ENCODE peak calls at places on chromosome 2, in nine cellular contexts. One of them, this sample, is unnamed.

GRCh38 chr2:164145093-164145987 is 409.5 kb upstream of the FIGN start:
- DNase-seq in left ventricle myocardium inferior: no peak
- DNase-seq in T follicular helper cell: no peak
- DNase-seq in AG09309: no peak
- DNase-seq in activated T-cell treated with anti-CD3 and anti-CD28 coated beads, Interleukin-2, amount 50 U/mL, for 72 hours: no peak
- DNase-seq in activated naive CD8-positive, alpha-beta T cell treated with anti-CD3 and anti-CD28 coated beads, Interleukin-2, amount 50 U/mL, for 24 hours: no peak
- DNase-seq in T-helper 17 cell: no peak
- DNase-seq in suprapubic skin: no peak
- DNase-seq in hippocampal formation: no peak
- DNase-seq in this sample: peak

GRCh38 chr2:194327196-194327888 is 1329.7 kb upstream of the SLC39A10 start:
- DNase-seq in left ventricle myocardium inferior: no peak
- DNase-seq in T follicular helper cell: no peak
- DNase-seq in AG09309: no peak
- DNase-seq in activated T-cell treated with anti-CD3 and anti-CD28 coated beads, Interleukin-2, amount 50 U/mL, for 72 hours: no peak
- DNase-seq in activated naive CD8-positive, alpha-beta T cell treated with anti-CD3 and anti-CD28 coated beads, Interleukin-2, amount 50 U/mL, for 24 hours: no peak
- DNase-seq in T-helper 17 cell: no peak
- DNase-seq in suprapubic skin: no peak
- DNase-seq in hippocampal formation: no peak
- DNase-seq in this sample: no peak

GRCh38 chr2:16693854-16694253 is 28.2 kb upstream of the CYRIA start:
- DNase-seq in left ventricle myocardium inferior: no peak
- DNase-seq in T follicular helper cell: no peak
- DNase-seq in AG09309: no peak
- DNase-seq in activated T-cell treated with anti-CD3 and anti-CD28 coated beads, Interleukin-2, amount 50 U/mL, for 72 hours: no peak
- DNase-seq in activated naive CD8-positive, alpha-beta T cell treated with anti-CD3 and anti-CD28 coated beads, Interleukin-2, amount 50 U/mL, for 24 hours: no peak
- DNase-seq in T-helper 17 cell: no peak
- DNase-seq in suprapubic skin: no peak
- DNase-seq in hippocampal formation: no peak
- DNase-seq in this sample: no peak

GRCh38 chr2:120503793-120504571 is 158.0 kb downstream of the INHBB start:
- DNase-seq in left ventricle myocardium inferior: peak
- DNase-seq in T follicular helper cell: no peak
- DNase-seq in AG09309: no peak
- DNase-seq in activated T-cell treated with anti-CD3 and anti-CD28 coated beads, Interleukin-2, amount 50 U/mL, for 72 hours: no peak
- DNase-seq in activated naive CD8-positive, alpha-beta T cell treated with anti-CD3 and anti-CD28 coated beads, Interleukin-2, amount 50 U/mL, for 24 hours: no peak
- DNase-seq in T-helper 17 cell: no peak
- DNase-seq in suprapubic skin: no peak
- DNase-seq in hippocampal formation: no peak
- DNase-seq in this sample: no peak

GRCh38 chr2:223075301-223076270 is 23.6 kb downstream of the KCNE4 start:
- DNase-seq in left ventricle myocardium inferior: no peak
- DNase-seq in T follicular helper cell: no peak
- DNase-seq in AG09309: no peak
- DNase-seq in activated T-cell treated with anti-CD3 and anti-CD28 coated beads, Interleukin-2, amount 50 U/mL, for 72 hours: no peak
- DNase-seq in activated naive CD8-positive, alpha-beta T cell treated with anti-CD3 and anti-CD28 coated beads, Interleukin-2, amount 50 U/mL, for 24 hours: no peak
- DNase-seq in T-helper 17 cell: no peak
- DNase-seq in suprapubic skin: no peak
- DNase-seq in hippocampal formation: no peak
- DNase-seq in this sample: peak

GRCh38 chr2:150191349-150191748 is 296.1 kb downstream of the RND3 start:
- DNase-seq in left ventricle myocardium inferior: no peak
- DNase-seq in T follicular helper cell: no peak
- DNase-seq in AG09309: peak
- DNase-seq in activated T-cell treated with anti-CD3 and anti-CD28 coated beads, Interleukin-2, amount 50 U/mL, for 72 hours: no peak
- DNase-seq in activated naive CD8-positive, alpha-beta T cell treated with anti-CD3 and anti-CD28 coated beads, Interleukin-2, amount 50 U/mL, for 24 hours: no peak
- DNase-seq in T-helper 17 cell: no peak
- DNase-seq in suprapubic skin: no peak
- DNase-seq in hippocampal formation: no peak
- DNase-seq in this sample: no peak

GRCh38 chr2:68791914-68792313 is 57.3 kb downstream of the ARHGAP25 start:
- DNase-seq in left ventricle myocardium inferior: no peak
- DNase-seq in T follicular helper cell: no peak
- DNase-seq in AG09309: no peak
- DNase-seq in activated T-cell treated with anti-CD3 and anti-CD28 coated beads, Interleukin-2, amount 50 U/mL, for 72 hours: no peak
- DNase-seq in activated naive CD8-positive, alpha-beta T cell treated with anti-CD3 and anti-CD28 coated beads, Interleukin-2, amount 50 U/mL, for 24 hours: no peak
- DNase-seq in T-helper 17 cell: no peak
- DNase-seq in suprapubic skin: no peak
- DNase-seq in hippocampal formation: no peak
- DNase-seq in this sample: no peak

GRCh38 chr2:62415019-62415431 is 91.0 kb downstream of the TMEM17 start:
- DNase-seq in left ventricle myocardium inferior: no peak
- DNase-seq in T follicular helper cell: no peak
- DNase-seq in AG09309: no peak
- DNase-seq in activated T-cell treated with anti-CD3 and anti-CD28 coated beads, Interleukin-2, amount 50 U/mL, for 72 hours: no peak
- DNase-seq in activated naive CD8-positive, alpha-beta T cell treated with anti-CD3 and anti-CD28 coated beads, Interleukin-2, amount 50 U/mL, for 24 hours: no peak
- DNase-seq in T-helper 17 cell: no peak
- DNase-seq in suprapubic skin: no peak
- DNase-seq in hippocampal formation: peak
- DNase-seq in this sample: no peak

GRCh38 chr2:182818541-182819308 is 47.7 kb downstream of the FRZB start:
- DNase-seq in left ventricle myocardium inferior: no peak
- DNase-seq in T follicular helper cell: no peak
- DNase-seq in AG09309: no peak
- DNase-seq in activated T-cell treated with anti-CD3 and anti-CD28 coated beads, Interleukin-2, amount 50 U/mL, for 72 hours: no peak
- DNase-seq in activated naive CD8-positive, alpha-beta T cell treated with anti-CD3 and anti-CD28 coated beads, Interleukin-2, amount 50 U/mL, for 24 hours: no peak
- DNase-seq in T-helper 17 cell: no peak
- DNase-seq in suprapubic skin: no peak
- DNase-seq in hippocampal formation: no peak
- DNase-seq in this sample: no peak

GRCh38 chr2:62334440-62335058 is 138.6 kb downstream of the B3GNT2 start:
- DNase-seq in left ventricle myocardium inferior: no peak
- DNase-seq in T follicular helper cell: no peak
- DNase-seq in AG09309: no peak
- DNase-seq in activated T-cell treated with anti-CD3 and anti-CD28 coated beads, Interleukin-2, amount 50 U/mL, for 72 hours: no peak
- DNase-seq in activated naive CD8-positive, alpha-beta T cell treated with anti-CD3 and anti-CD28 coated beads, Interleukin-2, amount 50 U/mL, for 24 hours: no peak
- DNase-seq in T-helper 17 cell: no peak
- DNase-seq in suprapubic skin: no peak
- DNase-seq in hippocampal formation: no peak
- DNase-seq in this sample: no peak

GRCh38 chr2:197212344-197213262 is 98.0 kb downstream of the ANKRD44 start:
- DNase-seq in left ventricle myocardium inferior: no peak
- DNase-seq in T follicular helper cell: no peak
- DNase-seq in AG09309: no peak
- DNase-seq in activated T-cell treated with anti-CD3 and anti-CD28 coated beads, Interleukin-2, amount 50 U/mL, for 72 hours: no peak
- DNase-seq in activated naive CD8-positive, alpha-beta T cell treated with anti-CD3 and anti-CD28 coated beads, Interleukin-2, amount 50 U/mL, for 24 hours: no peak
- DNase-seq in T-helper 17 cell: no peak
- DNase-seq in suprapubic skin: no peak
- DNase-seq in hippocampal formation: no peak
- DNase-seq in this sample: no peak

GRCh38 chr2:64988420-64989125 is 626 bp upstream of the SLC1A4 start:
- DNase-seq in left ventricle myocardium inferior: peak
- DNase-seq in T follicular helper cell: peak
- DNase-seq in AG09309: peak
- DNase-seq in activated T-cell treated with anti-CD3 and anti-CD28 coated beads, Interleukin-2, amount 50 U/mL, for 72 hours: peak
- DNase-seq in activated naive CD8-positive, alpha-beta T cell treated with anti-CD3 and anti-CD28 coated beads, Interleukin-2, amount 50 U/mL, for 24 hours: peak
- DNase-seq in T-helper 17 cell: peak
- DNase-seq in suprapubic skin: peak
- DNase-seq in hippocampal formation: peak
- DNase-seq in this sample: peak

GRCh38 chr2:33518929-33519328 is 42.5 kb downstream of the RASGRP3 start:
- DNase-seq in left ventricle myocardium inferior: no peak
- DNase-seq in T follicular helper cell: no peak
- DNase-seq in AG09309: no peak
- DNase-seq in activated T-cell treated with anti-CD3 and anti-CD28 coated beads, Interleukin-2, amount 50 U/mL, for 72 hours: no peak
- DNase-seq in activated naive CD8-positive, alpha-beta T cell treated with anti-CD3 and anti-CD28 coated beads, Interleukin-2, amount 50 U/mL, for 24 hours: no peak
- DNase-seq in T-helper 17 cell: no peak
- DNase-seq in suprapubic skin: no peak
- DNase-seq in hippocampal formation: no peak
- DNase-seq in this sample: peak

GRCh38 chr2:158458617-158458920 is 1.8 kb downstream of the PKP4 start:
- DNase-seq in left ventricle myocardium inferior: no peak
- DNase-seq in T follicular helper cell: no peak
- DNase-seq in AG09309: no peak
- DNase-seq in activated T-cell treated with anti-CD3 and anti-CD28 coated beads, Interleukin-2, amount 50 U/mL, for 72 hours: no peak
- DNase-seq in activated naive CD8-positive, alpha-beta T cell treated with anti-CD3 and anti-CD28 coated beads, Interleukin-2, amount 50 U/mL, for 24 hours: no peak
- DNase-seq in T-helper 17 cell: no peak
- DNase-seq in suprapubic skin: no peak
- DNase-seq in hippocampal formation: no peak
- DNase-seq in this sample: no peak

GRCh38 chr2:146481629-146482028 is 1363.2 kb upstream of the ACVR2A start:
- DNase-seq in left ventricle myocardium inferior: no peak
- DNase-seq in T follicular helper cell: no peak
- DNase-seq in AG09309: no peak
- DNase-seq in activated T-cell treated with anti-CD3 and anti-CD28 coated beads, Interleukin-2, amount 50 U/mL, for 72 hours: no peak
- DNase-seq in activated naive CD8-positive, alpha-beta T cell treated with anti-CD3 and anti-CD28 coated beads, Interleukin-2, amount 50 U/mL, for 24 hours: no peak
- DNase-seq in T-helper 17 cell: no peak
- DNase-seq in suprapubic skin: no peak
- DNase-seq in hippocampal formation: no peak
- DNase-seq in this sample: peak

GRCh38 chr2:202406445-202406967 is 30.4 kb downstream of the BMPR2 start:
- DNase-seq in left ventricle myocardium inferior: no peak
- DNase-seq in T follicular helper cell: no peak
- DNase-seq in AG09309: no peak
- DNase-seq in activated T-cell treated with anti-CD3 and anti-CD28 coated beads, Interleukin-2, amount 50 U/mL, for 72 hours: no peak
- DNase-seq in activated naive CD8-positive, alpha-beta T cell treated with anti-CD3 and anti-CD28 coated beads, Interleukin-2, amount 50 U/mL, for 24 hours: no peak
- DNase-seq in T-helper 17 cell: no peak
- DNase-seq in suprapubic skin: no peak
- DNase-seq in hippocampal formation: no peak
- DNase-seq in this sample: no peak

GRCh38 chr2:197889041-197889440 is 84.6 kb downstream of the PLCL1 start:
- DNase-seq in left ventricle myocardium inferior: no peak
- DNase-seq in T follicular helper cell: no peak
- DNase-seq in AG09309: peak
- DNase-seq in activated T-cell treated with anti-CD3 and anti-CD28 coated beads, Interleukin-2, amount 50 U/mL, for 72 hours: peak
- DNase-seq in activated naive CD8-positive, alpha-beta T cell treated with anti-CD3 and anti-CD28 coated beads, Interleukin-2, amount 50 U/mL, for 24 hours: no peak
- DNase-seq in T-helper 17 cell: no peak
- DNase-seq in suprapubic skin: no peak
- DNase-seq in hippocampal formation: no peak
- DNase-seq in this sample: no peak

GRCh38 chr2:1642066-1642861 is 102.1 kb downstream of the PXDN start:
- DNase-seq in left ventricle myocardium inferior: no peak
- DNase-seq in T follicular helper cell: no peak
- DNase-seq in AG09309: no peak
- DNase-seq in activated T-cell treated with anti-CD3 and anti-CD28 coated beads, Interleukin-2, amount 50 U/mL, for 72 hours: no peak
- DNase-seq in activated naive CD8-positive, alpha-beta T cell treated with anti-CD3 and anti-CD28 coated beads, Interleukin-2, amount 50 U/mL, for 24 hours: no peak
- DNase-seq in T-helper 17 cell: no peak
- DNase-seq in suprapubic skin: no peak
- DNase-seq in hippocampal formation: no peak
- DNase-seq in this sample: no peak

GRCh38 chr2:154370873-154371272 is 327.6 kb upstream of the KCNJ3 start:
- DNase-seq in left ventricle myocardium inferior: no peak
- DNase-seq in T follicular helper cell: no peak
- DNase-seq in AG09309: no peak
- DNase-seq in activated T-cell treated with anti-CD3 and anti-CD28 coated beads, Interleukin-2, amount 50 U/mL, for 72 hours: no peak
- DNase-seq in activated naive CD8-positive, alpha-beta T cell treated with anti-CD3 and anti-CD28 coated beads, Interleukin-2, amount 50 U/mL, for 24 hours: no peak
- DNase-seq in T-helper 17 cell: no peak
- DNase-seq in suprapubic skin: no peak
- DNase-seq in hippocampal formation: no peak
- DNase-seq in this sample: no peak

GRCh38 chr2:237865623-237866041 is 6.2 kb downstream of the RAMP1 start:
- DNase-seq in left ventricle myocardium inferior: no peak
- DNase-seq in T follicular helper cell: no peak
- DNase-seq in AG09309: no peak
- DNase-seq in activated T-cell treated with anti-CD3 and anti-CD28 coated beads, Interleukin-2, amount 50 U/mL, for 72 hours: no peak
- DNase-seq in activated naive CD8-positive, alpha-beta T cell treated with anti-CD3 and anti-CD28 coated beads, Interleukin-2, amount 50 U/mL, for 24 hours: no peak
- DNase-seq in T-helper 17 cell: no peak
- DNase-seq in suprapubic skin: peak
- DNase-seq in hippocampal formation: no peak
- DNase-seq in this sample: no peak

GRCh38 chr2:200728630-200729029 is 83.1 kb upstream of the BZW1 start:
- DNase-seq in left ventricle myocardium inferior: no peak
- DNase-seq in T follicular helper cell: no peak
- DNase-seq in AG09309: no peak
- DNase-seq in activated T-cell treated with anti-CD3 and anti-CD28 coated beads, Interleukin-2, amount 50 U/mL, for 72 hours: no peak
- DNase-seq in activated naive CD8-positive, alpha-beta T cell treated with anti-CD3 and anti-CD28 coated beads, Interleukin-2, amount 50 U/mL, for 24 hours: no peak
- DNase-seq in T-helper 17 cell: no peak
- DNase-seq in suprapubic skin: no peak
- DNase-seq in hippocampal formation: no peak
- DNase-seq in this sample: peak

GRCh38 chr2:20689428-20690264 is 22.7 kb downstream of the GDF7 start:
- DNase-seq in left ventricle myocardium inferior: no peak
- DNase-seq in T follicular helper cell: no peak
- DNase-seq in AG09309: no peak
- DNase-seq in activated T-cell treated with anti-CD3 and anti-CD28 coated beads, Interleukin-2, amount 50 U/mL, for 72 hours: no peak
- DNase-seq in activated naive CD8-positive, alpha-beta T cell treated with anti-CD3 and anti-CD28 coated beads, Interleukin-2, amount 50 U/mL, for 24 hours: no peak
- DNase-seq in T-helper 17 cell: no peak
- DNase-seq in suprapubic skin: no peak
- DNase-seq in hippocampal formation: no peak
- DNase-seq in this sample: no peak

GRCh38 chr2:177262137-177262536 is 2.4 kb downstream of the NFE2L2 start:
- DNase-seq in left ventricle myocardium inferior: no peak
- DNase-seq in T follicular helper cell: no peak
- DNase-seq in AG09309: no peak
- DNase-seq in activated T-cell treated with anti-CD3 and anti-CD28 coated beads, Interleukin-2, amount 50 U/mL, for 72 hours: no peak
- DNase-seq in activated naive CD8-positive, alpha-beta T cell treated with anti-CD3 and anti-CD28 coated beads, Interleukin-2, amount 50 U/mL, for 24 hours: no peak
- DNase-seq in T-helper 17 cell: no peak
- DNase-seq in suprapubic skin: no peak
- DNase-seq in hippocampal formation: no peak
- DNase-seq in this sample: no peak

GRCh38 chr2:57209799-57210198 is 836.8 kb upstream of the VRK2 start:
- DNase-seq in left ventricle myocardium inferior: no peak
- DNase-seq in T follicular helper cell: no peak
- DNase-seq in AG09309: no peak
- DNase-seq in activated T-cell treated with anti-CD3 and anti-CD28 coated beads, Interleukin-2, amount 50 U/mL, for 72 hours: no peak
- DNase-seq in activated naive CD8-positive, alpha-beta T cell treated with anti-CD3 and anti-CD28 coated beads, Interleukin-2, amount 50 U/mL, for 24 hours: no peak
- DNase-seq in T-helper 17 cell: no peak
- DNase-seq in suprapubic skin: no peak
- DNase-seq in hippocampal formation: no peak
- DNase-seq in this sample: no peak

GRCh38 chr2:105104208-105104731 is 66.4 kb downstream of the MRPS9 start:
- DNase-seq in left ventricle myocardium inferior: no peak
- DNase-seq in T follicular helper cell: no peak
- DNase-seq in AG09309: peak
- DNase-seq in activated T-cell treated with anti-CD3 and anti-CD28 coated beads, Interleukin-2, amount 50 U/mL, for 72 hours: no peak
- DNase-seq in activated naive CD8-positive, alpha-beta T cell treated with anti-CD3 and anti-CD28 coated beads, Interleukin-2, amount 50 U/mL, for 24 hours: no peak
- DNase-seq in T-helper 17 cell: no peak
- DNase-seq in suprapubic skin: no peak
- DNase-seq in hippocampal formation: no peak
- DNase-seq in this sample: peak

GRCh38 chr2:208142925-208143799 is 2.8 kb downstream of the CRYGB start:
- DNase-seq in left ventricle myocardium inferior: no peak
- DNase-seq in T follicular helper cell: no peak
- DNase-seq in AG09309: no peak
- DNase-seq in activated T-cell treated with anti-CD3 and anti-CD28 coated beads, Interleukin-2, amount 50 U/mL, for 72 hours: no peak
- DNase-seq in activated naive CD8-positive, alpha-beta T cell treated with anti-CD3 and anti-CD28 coated beads, Interleukin-2, amount 50 U/mL, for 24 hours: no peak
- DNase-seq in T-helper 17 cell: no peak
- DNase-seq in suprapubic skin: no peak
- DNase-seq in hippocampal formation: no peak
- DNase-seq in this sample: no peak